ENCODE peak calls at places on chromosomes 12 and 14, in four cellular contexts. S is NB4, Q is A549, N is HepG2. H is an unnamed sample.

GRCh38 chr12:24479131-24479530 is 469.8 kb downstream of the BCAT1 start:
- DNase-seq in N (no peak), S (no peak), Q (no peak), H (no peak)

GRCh38 chr12:130545475-130545874 is 170.6 kb downstream of the RIMBP2 start:
- DNase-seq in S (no peak), Q (no peak), N (no peak), H (no peak)

GRCh38 chr12:91985002-91985767 is 160.5 kb downstream of the BTG1 start:
- DNase-seq in Q (no peak), N (no peak), S (peak), H (peak)

GRCh38 chr14:101589486-101590015 is 28.3 kb downstream of the DIO3 start:
- DNase-seq in Q (no peak), N (no peak), S (no peak), H (no peak)

GRCh38 chr12:24222968-24223367 is 273.5 kb upstream of the SOX5 start:
- DNase-seq in Q (no peak), S (peak), N (no peak), H (peak)

GRCh38 chr14:99727096-99727870 is 43.2 kb downstream of the CYP46A1 start:
- DNase-seq in S (no peak), N (no peak), Q (no peak), H (no peak)

GRCh38 chr14:32469388-32470160 is 140.5 kb downstream of the AKAP6 start:
- DNase-seq in S (peak), N (peak), Q (peak), H (peak)

GRCh38 chr12:113418213-113418879 is 3.8 kb upstream of the SDSL start:
- DNase-seq in Q (peak), N (peak), S (no peak), H (no peak)

GRCh38 chr14:63544641-63545234 is 1.6 kb upstream of the PPP2R5E start:
- DNase-seq in N (no peak), Q (peak), S (peak), H (peak)

GRCh38 chr12:32025906-32026305 is 66.7 kb downstream of the RESF1 start:
- DNase-seq in Q (no peak), S (no peak), N (no peak), H (no peak)

GRCh38 chr12:115946867-115947695 is 330.4 kb downstream of the MED13L start:
- DNase-seq in Q (no peak), S (peak), N (peak), H (no peak)

GRCh38 chr14:26917086-26917485 is 319.3 kb upstream of the NOVA1 start:
- DNase-seq in Q (peak), S (peak), N (peak), H (peak)

GRCh38 chr14:72651081-72651480 is 242.8 kb downstream of the DPF3 start:
- DNase-seq in Q (no peak), S (no peak), N (no peak), H (peak)

GRCh38 chr12:31849090-31849687 is 110.0 kb upstream of the RESF1 start:
- DNase-seq in S (peak), Q (peak), N (no peak), H (no peak)

GRCh38 chr12:2195085-2195484 is 142.3 kb downstream of the CACNA1C start:
- DNase-seq in S (no peak), Q (no peak), N (no peak), H (no peak)
- TF ChIP-seq MYC in S (no peak), Q (no peak), N (no peak), H (no peak)

GRCh38 chr12:114902665-114903393 is 218.9 kb upstream of the TBX3 start:
- DNase-seq in N (peak), Q (peak), S (no peak), H (no peak)
- TF ChIP-seq POLR2A in N (no peak), Q (no peak), S (no peak), H (no peak)

DNA sequence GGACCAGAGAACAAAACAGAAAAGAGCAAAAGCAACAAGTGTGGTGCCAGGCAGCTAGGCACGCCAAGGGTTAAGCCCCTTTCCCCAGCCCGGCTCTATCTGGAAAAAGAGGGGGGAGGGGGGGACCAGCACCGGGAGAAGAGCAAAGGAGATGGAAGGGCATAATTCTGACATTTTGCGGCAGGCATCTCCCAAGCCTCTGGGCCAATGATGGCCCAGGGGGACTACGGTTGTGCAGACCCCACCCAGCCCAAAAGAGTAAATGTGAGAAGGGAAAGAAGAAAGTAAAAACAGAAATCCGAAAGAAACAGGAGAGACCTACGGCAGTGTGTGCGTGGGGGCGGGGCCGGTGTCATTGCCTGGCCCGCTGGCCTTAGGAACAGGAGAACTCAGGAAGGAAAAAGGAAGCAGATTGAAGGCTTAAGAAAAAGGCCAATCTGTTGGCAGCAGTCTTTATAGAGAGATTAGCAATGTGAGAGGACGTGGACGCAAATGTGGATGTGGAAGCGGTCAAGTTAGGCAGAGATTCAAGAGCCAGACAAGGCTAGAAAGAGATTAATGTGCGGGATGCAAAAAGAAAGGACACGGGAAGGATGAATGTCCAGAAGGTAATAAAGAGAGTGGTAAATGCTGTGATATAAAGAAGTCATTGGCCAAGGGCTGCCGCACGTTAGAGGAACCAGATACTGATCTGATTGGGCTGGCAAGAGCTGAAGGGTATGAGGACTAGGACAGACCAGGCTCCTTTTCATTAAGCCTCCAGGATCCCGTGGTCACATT is 59.2 kb downstream of the DHRS2 start:
- DNase-seq in Q (no peak), N (no peak), S (no peak), H (peak)
- TF ChIP-seq MYC in Q (no peak), N (no peak), S (no peak), H (no peak)

DNA sequence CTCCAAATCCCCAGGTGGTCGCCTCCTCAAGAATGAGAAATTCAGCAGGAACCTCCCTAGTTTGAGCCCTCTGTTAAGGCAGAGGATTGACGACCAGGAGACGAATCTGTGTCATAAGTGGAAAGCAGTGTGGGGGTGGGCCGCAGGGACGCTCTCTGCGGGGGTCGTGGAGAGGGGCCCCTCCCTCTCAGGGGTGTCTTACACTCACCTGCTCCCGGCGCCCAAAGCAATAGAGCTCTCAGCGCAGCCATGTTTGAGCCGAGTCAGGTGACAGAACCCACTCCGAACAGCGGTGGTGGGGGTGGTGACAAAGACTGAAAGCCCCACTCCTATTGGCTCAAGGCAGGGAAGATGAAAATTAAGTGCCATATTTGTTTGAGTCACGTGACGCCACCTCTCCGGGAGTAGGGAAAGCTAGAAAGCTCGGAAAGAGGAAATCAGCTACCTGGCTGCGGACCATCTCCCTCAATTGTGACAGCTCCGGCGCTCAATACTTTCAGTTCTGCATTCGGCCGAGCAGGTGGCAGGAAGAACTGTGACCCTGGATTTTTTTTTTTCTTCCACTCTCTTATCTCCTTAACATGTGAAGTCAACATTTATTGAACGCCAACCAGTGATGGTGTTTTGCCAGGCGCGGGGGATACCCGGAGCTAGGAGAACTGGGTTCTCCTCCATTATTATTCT is at the start of gene ZFYVE26:
- DNase-seq in Q (peak), N (peak), S (peak), H (peak)
- TF ChIP-seq POLR2A in Q (peak), N (peak), S (peak), H (peak)

GRCh38 chr12:55720894-55721444 is 776 bp downstream of the RDH5 start:
- DNase-seq in Q (peak), S (peak), N (peak), H (peak)
- TF ChIP-seq MYC in Q (no peak), S (no peak), N (no peak), H (no peak)

GRCh38 chr14:75577090-75577489 is 1.3 kb upstream of the FLVCR2 start:
- DNase-seq in N (no peak), S (no peak), Q (no peak), H (no peak)

GRCh38 chr14:75578786-75579781 is 664 bp downstream of the FLVCR2 start:
- DNase-seq in N (peak), S (no peak), Q (peak), H (peak)

GRCh38 chr14:75579882-75580281 is 1.5 kb downstream of the FLVCR2 start:
- DNase-seq in Q (no peak), N (no peak), S (no peak), H (no peak)

GRCh38 chr14:75577724-75578098 is 709 bp upstream of the FLVCR2 start:
- DNase-seq in Q (peak), S (peak), N (peak), H (peak)

GRCh38 chr14:75578099-75578785 is at the start of gene FLVCR2:
- DNase-seq in S (peak), N (peak), Q (peak), H (peak)
- TF ChIP-seq POLR2A in S (no peak), N (no peak), Q (peak), H (no peak)

GRCh38 chr12:69510176-69510827 is 40.1 kb downstream of the FRS2 start:
- DNase-seq in S (no peak), N (no peak), Q (no peak), H (no peak)
- TF ChIP-seq MYC in S (no peak), N (no peak), Q (no peak), H (no peak)

GRCh38 chr14:69878251-69878650 is 965 bp upstream of the SMOC1 start:
- DNase-seq in N (no peak), Q (no peak), S (no peak), H (no peak)

GRCh38 chr14:69880851-69881250 is 1.6 kb downstream of the SMOC1 start:
- DNase-seq in S (no peak), N (no peak), Q (no peak), H (no peak)

GRCh38 chr14:69877492-69877891 is 1.7 kb upstream of the SMOC1 start:
- DNase-seq in S (peak), N (no peak), Q (peak), H (peak)

GRCh38 chr14:69880051-69880487 is 853 bp downstream of the SMOC1 start:
- DNase-seq in N (peak), S (no peak), Q (no peak), H (no peak)

GRCh38 chr14:69879175-69880047 is at the start of gene SMOC1:
- DNase-seq in N (peak), S (no peak), Q (peak), H (peak)
- TF ChIP-seq POLR2A in N (peak), S (no peak), Q (peak), H (no peak)

GRCh38 chr12:62166525-62166924 is 93.7 kb upstream of the USP15 start:
- DNase-seq in S (no peak), N (no peak), Q (no peak), H (no peak)

DNA sequence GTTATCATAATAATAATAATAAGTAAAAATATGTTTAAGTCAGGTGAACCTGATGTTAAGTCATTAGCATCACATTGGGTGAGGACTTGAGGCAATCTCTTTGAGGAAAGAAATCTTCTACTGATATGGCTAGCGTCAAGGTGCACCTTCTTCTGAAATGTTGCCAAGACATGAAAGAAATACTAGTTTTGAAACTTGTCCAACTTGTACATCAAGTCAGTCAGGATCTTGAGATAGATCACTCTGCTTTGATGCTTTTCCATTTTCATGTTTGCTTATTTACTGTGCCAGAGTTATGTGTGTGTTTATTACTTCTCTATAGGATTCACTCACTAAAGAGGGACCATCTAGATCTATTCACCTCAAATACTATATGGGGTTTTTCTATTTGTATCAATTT is 90.0 kb upstream of the USP15 start:
- DNase-seq in S (no peak), Q (no peak), N (no peak), H (no peak)
- TF ChIP-seq MYC in S (no peak), Q (no peak), N (no peak), H (no peak)

GRCh38 chr14:73771848-73772705 is 57.9 kb upstream of the PNMA1 start:
- DNase-seq in N (peak), S (peak), Q (no peak), H (peak)
- TF ChIP-seq POLR2A in N (peak), S (no peak), Q (no peak), H (no peak)